ENCODE peak calls at places on chromosomes 3 and 15, in ten cellular contexts. K, A, T, W, V, S, J, I, H and Q are unnamed samples.

GRCh38 chr3:4245671-4246070 is 57.5 kb upstream of the SETMAR start:
- DNase-seq in K (no peak), A (no peak), T (no peak), W (no peak), V (no peak), S (no peak), J (no peak), I (no peak), H (no peak), Q (no peak)

GRCh38 chr15:67613708-67614107 is 71.2 kb downstream of the MAP2K5 start:
- DNase-seq in K (no peak), A (no peak), T (no peak), W (no peak), V (no peak), S (no peak), J (no peak), I (no peak), H (no peak), Q (no peak)

GRCh38 chr15:67033521-67033920 is 31.9 kb upstream of the SMAD3 start:
- DNase-seq in K (peak), A (no peak), T (no peak), W (no peak), V (no peak), S (peak), J (no peak), I (no peak), H (no peak), Q (no peak)

GRCh38 chr15:88894348-88894818 is 961 bp downstream of the HAPLN3 start:
- DNase-seq in K (peak), A (no peak), T (peak), W (peak), V (peak), S (no peak), J (peak), I (peak), H (no peak), Q (no peak)

GRCh38 chr15:32909431-32909830 is 191.6 kb downstream of the GREM1 start:
- DNase-seq in K (no peak), A (no peak), T (no peak), W (no peak), V (no peak), S (no peak), J (no peak), I (peak), H (no peak), Q (peak)

GRCh38 chr15:100918690-100919480 is at the start of gene LRRK1:
- DNase-seq in K (peak), A (no peak), T (no peak), W (peak), V (peak), S (peak), J (no peak), I (peak), H (no peak), Q (peak)

GRCh38 chr3:78540485-78540884 is 1227.3 kb downstream of the ROBO1 start:
- DNase-seq in K (no peak), A (no peak), T (no peak), W (no peak), V (no peak), S (no peak), J (no peak), I (no peak), H (no peak), Q (no peak)

GRCh38 chr3:69493157-69493556 is 107.3 kb upstream of the FRMD4B start:
- DNase-seq in K (no peak), A (no peak), T (no peak), W (no peak), V (no peak), S (no peak), J (no peak), I (no peak), H (no peak), Q (no peak)

GRCh38 chr3:195246608-195247007 is 24.4 kb downstream of the XXYLT1 start:
- DNase-seq in K (no peak), A (no peak), T (no peak), W (no peak), V (no peak), S (peak), J (no peak), I (no peak), H (no peak), Q (no peak)

GRCh38 chr3:189339996-189340395 is 168.2 kb downstream of the TPRG1 start:
- DNase-seq in K (no peak), A (no peak), T (no peak), W (no peak), V (no peak), S (no peak), J (no peak), I (no peak), H (no peak), Q (no peak)

GRCh38 chr15:31440754-31441298 is 114.2 kb downstream of the KLF13 start:
- DNase-seq in K (peak), A (no peak), T (peak), W (peak), V (peak), S (peak), J (peak), I (peak), H (no peak), Q (peak)

GRCh38 chr3:112628038-112628437 is 12.9 kb downstream of the CCDC80 start:
- DNase-seq in K (no peak), A (peak), T (no peak), W (no peak), V (no peak), S (no peak), J (no peak), I (no peak), H (no peak), Q (no peak)

GRCh38 chr3:142964150-142964498 is 650 bp upstream of the PAQR9 start:
- DNase-seq in K (peak), A (no peak), T (no peak), W (no peak), V (no peak), S (no peak), J (no peak), I (peak), H (no peak), Q (no peak)

GRCh38 chr3:184371570-184372018 is 6.4 kb downstream of the THPO start:
- DNase-seq in K (peak), A (peak), T (peak), W (peak), V (peak), S (peak), J (peak), I (peak), H (peak), Q (peak)

GRCh38 chr15:48614051-48614450 is 31.5 kb downstream of the FBN1 start:
- DNase-seq in K (no peak), A (no peak), T (no peak), W (no peak), V (no peak), S (no peak), J (no peak), I (no peak), H (no peak), Q (no peak)

GRCh38 chr3:11808231-11808630 is 38.5 kb downstream of the TAMM41 start:
- DNase-seq in K (peak), A (no peak), T (no peak), W (no peak), V (no peak), S (no peak), J (no peak), I (peak), H (no peak), Q (no peak)

GRCh38 chr15:73367624-73368300 is 996 bp downstream of the HCN4 start:
- DNase-seq in K (no peak), A (no peak), T (no peak), W (no peak), V (no peak), S (no peak), J (no peak), I (peak), H (no peak), Q (no peak)

GRCh38 chr3:148697311-148698189 is at the start of gene AGTR1:
- DNase-seq in K (no peak), A (no peak), T (no peak), W (peak), V (no peak), S (peak), J (peak), I (peak), H (no peak), Q (peak)

GRCh38 chr3:159882784-159883779 is 105.6 kb upstream of the IL12A start:
- DNase-seq in K (peak), A (peak), T (no peak), W (no peak), V (no peak), S (no peak), J (peak), I (peak), H (no peak), Q (peak)

GRCh38 chr3:930866-931265 is 162.0 kb upstream of the CNTN6 start:
- DNase-seq in K (no peak), A (no peak), T (no peak), W (no peak), V (no peak), S (no peak), J (no peak), I (no peak), H (no peak), Q (no peak)

GRCh38 chr3:48406443-48407431 is 23.1 kb downstream of the PLXNB1 start:
- DNase-seq in K (no peak), A (no peak), T (no peak), W (no peak), V (no peak), S (no peak), J (no peak), I (no peak), H (no peak), Q (no peak)

GRCh38 chr3:131714585-131715220 is 211.9 kb upstream of the MRPL3 start:
- DNase-seq in K (peak), A (no peak), T (no peak), W (no peak), V (peak), S (no peak), J (no peak), I (no peak), H (no peak), Q (no peak)

GRCh38 chr15:85543741-85544155 is 163.3 kb downstream of the AKAP13 start:
- DNase-seq in K (peak), A (no peak), T (no peak), W (peak), V (no peak), S (peak), J (peak), I (no peak), H (no peak), Q (no peak)

GRCh38 chr3:183061431-183062172 is 37.7 kb downstream of the MCCC1 start:
- DNase-seq in K (no peak), A (no peak), T (no peak), W (no peak), V (no peak), S (no peak), J (no peak), I (no peak), H (no peak), Q (peak)

GRCh38 chr3:185729335-185729715 is 95.5 kb downstream of the IGF2BP2 start:
- DNase-seq in K (no peak), A (no peak), T (no peak), W (no peak), V (no peak), S (no peak), J (no peak), I (peak), H (peak), Q (peak)

GRCh38 chr3:112132975-112133448 is at the start of gene GCSAM:
- DNase-seq in K (peak), A (no peak), T (peak), W (peak), V (peak), S (peak), J (peak), I (no peak), H (no peak), Q (no peak)

GRCh38 chr15:60592386-60593339 is 113.7 kb upstream of the ICE2 start:
- DNase-seq in K (peak), A (peak), T (peak), W (peak), V (peak), S (peak), J (peak), I (peak), H (no peak), Q (peak)

GRCh38 chr3:70580021-70580420 is 267.6 kb upstream of the MDFIC2 start:
- DNase-seq in K (no peak), A (no peak), T (no peak), W (no peak), V (no peak), S (no peak), J (no peak), I (no peak), H (no peak), Q (no peak)

GRCh38 chr15:77029166-77030041 is 34.5 kb downstream of the PSTPIP1 start:
- DNase-seq in K (no peak), A (no peak), T (no peak), W (no peak), V (no peak), S (peak), J (peak), I (no peak), H (no peak), Q (no peak)

GRCh38 chr15:58228708-58229107 is 90.5 kb downstream of the AQP9 start:
- DNase-seq in K (no peak), A (no peak), T (no peak), W (no peak), V (no peak), S (peak), J (peak), I (peak), H (peak), Q (peak)

GRCh38 chr3:123388050-123388449 is 60.8 kb downstream of the ADCY5 start:
- DNase-seq in K (no peak), A (no peak), T (no peak), W (no peak), V (no peak), S (no peak), J (peak), I (no peak), H (no peak), Q (no peak)

GRCh38 chr3:31766654-31767053 is 214.4 kb downstream of the OSBPL10 start:
- DNase-seq in K (peak), A (no peak), T (no peak), W (no peak), V (no peak), S (no peak), J (no peak), I (no peak), H (no peak), Q (no peak)